ENCODE peak calls at places on chromosomes 5 and 9, in six cellular contexts. One of them, this sample, is unnamed.

GRCh38 chr9:13427587-13427986 is 148.1 kb upstream of the MPDZ start:
- DNase-seq in NCI-H2171 treated with DMSO at 0.1 percent for 48 hours: peak; percentile 62
- DNase-seq in GM04504: peak; percentile 5
- DNase-seq in breast epithelium: no peak
- DNase-seq in NCI-H2081: peak; percentile 83
- DNase-seq in CD4-positive, CD25-positive, alpha-beta regulatory T cell: no peak
- DNase-seq in this sample: peak; percentile 100

GRCh38 chr9:129895376-129896268 is 60.4 kb downstream of the USP20 start:
- DNase-seq in CD4-positive, CD25-positive, alpha-beta regulatory T cell: peak; percentile 65
- DNase-seq in NCI-H2171 treated with DMSO at 0.1 percent for 48 hours: no peak
- DNase-seq in breast epithelium: no peak
- DNase-seq in GM04504: no peak
- DNase-seq in NCI-H2081: no peak
- DNase-seq in this sample: no peak

GRCh38 chr5:151053796-151054490 is 26.9 kb downstream of the TNIP1 start:
- DNase-seq in NCI-H2081: no peak
- DNase-seq in breast epithelium: no peak
- DNase-seq in NCI-H2171 treated with DMSO at 0.1 percent for 48 hours: no peak
- DNase-seq in CD4-positive, CD25-positive, alpha-beta regulatory T cell: no peak
- DNase-seq in GM04504: no peak
- DNase-seq in this sample: no peak

GRCh38 chr9:2635922-2636321 is 14.3 kb downstream of the VLDLR start:
- DNase-seq in CD4-positive, CD25-positive, alpha-beta regulatory T cell: no peak
- DNase-seq in breast epithelium: no peak
- DNase-seq in NCI-H2081: no peak
- DNase-seq in NCI-H2171 treated with DMSO at 0.1 percent for 48 hours: no peak
- DNase-seq in GM04504: no peak
- DNase-seq in this sample: no peak

GRCh38 chr9:124384849-124385248 is 30.4 kb downstream of the PSMB7 start:
- DNase-seq in NCI-H2081: peak; percentile 67
- DNase-seq in GM04504: no peak
- DNase-seq in NCI-H2171 treated with DMSO at 0.1 percent for 48 hours: no peak
- DNase-seq in CD4-positive, CD25-positive, alpha-beta regulatory T cell: no peak
- DNase-seq in breast epithelium: no peak
- DNase-seq in this sample: no peak

GRCh38 chr5:124649548-124650501 is 96.6 kb downstream of the ZNF608 start:
- DNase-seq in GM04504: peak; percentile 81
- DNase-seq in NCI-H2171 treated with DMSO at 0.1 percent for 48 hours: peak; percentile 77
- DNase-seq in breast epithelium: peak; percentile 55
- DNase-seq in NCI-H2081: peak; percentile 97
- DNase-seq in CD4-positive, CD25-positive, alpha-beta regulatory T cell: peak; percentile 70
- DNase-seq in this sample: peak; percentile 18

GRCh38 chr5:90289837-90290236 is 119.7 kb downstream of the CETN3 start:
- DNase-seq in GM04504: no peak
- DNase-seq in NCI-H2171 treated with DMSO at 0.1 percent for 48 hours: no peak
- DNase-seq in CD4-positive, CD25-positive, alpha-beta regulatory T cell: no peak
- DNase-seq in NCI-H2081: no peak
- DNase-seq in breast epithelium: no peak
- DNase-seq in this sample: no peak

GRCh38 chr5:38576971-38577684 is 20.7 kb upstream of the LIFR start:
- DNase-seq in NCI-H2171 treated with DMSO at 0.1 percent for 48 hours: peak; percentile 57
- DNase-seq in NCI-H2081: no peak
- DNase-seq in GM04504: no peak
- DNase-seq in CD4-positive, CD25-positive, alpha-beta regulatory T cell: no peak
- DNase-seq in breast epithelium: no peak
- DNase-seq in this sample: no peak

GRCh38 chr5:93164690-93165089 is 416.3 kb downstream of the NR2F1-AS1 start:
- DNase-seq in NCI-H2081: no peak
- DNase-seq in NCI-H2171 treated with DMSO at 0.1 percent for 48 hours: no peak
- DNase-seq in CD4-positive, CD25-positive, alpha-beta regulatory T cell: no peak
- DNase-seq in GM04504: peak; percentile 78
- DNase-seq in breast epithelium: no peak
- DNase-seq in this sample: peak; percentile 71

GRCh38 chr5:148765061-148765460 is 61.4 kb upstream of the ADRB2 start:
- DNase-seq in NCI-H2171 treated with DMSO at 0.1 percent for 48 hours: no peak
- DNase-seq in GM04504: no peak
- DNase-seq in breast epithelium: no peak
- DNase-seq in CD4-positive, CD25-positive, alpha-beta regulatory T cell: no peak
- DNase-seq in NCI-H2081: no peak
- DNase-seq in this sample: no peak

GRCh38 chr9:132546148-132547051 is 36.0 kb upstream of the BARHL1 start:
- DNase-seq in GM04504: no peak
- DNase-seq in breast epithelium: no peak
- DNase-seq in CD4-positive, CD25-positive, alpha-beta regulatory T cell: no peak
- DNase-seq in NCI-H2171 treated with DMSO at 0.1 percent for 48 hours: peak; percentile 99
- DNase-seq in NCI-H2081: peak; percentile 92
- DNase-seq in this sample: peak; percentile 25

GRCh38 chr9:14312721-14313377 is 1.1 kb downstream of the NFIB start:
- DNase-seq in NCI-H2081: peak; percentile 59
- DNase-seq in NCI-H2171 treated with DMSO at 0.1 percent for 48 hours: peak; percentile 14
- DNase-seq in breast epithelium: peak; percentile 58
- DNase-seq in CD4-positive, CD25-positive, alpha-beta regulatory T cell: no peak
- DNase-seq in GM04504: no peak
- DNase-seq in this sample: no peak

GRCh38 chr5:126351138-126351537 is 72.1 kb upstream of the GRAMD2B start:
- DNase-seq in breast epithelium: no peak
- DNase-seq in GM04504: no peak
- DNase-seq in NCI-H2171 treated with DMSO at 0.1 percent for 48 hours: no peak
- DNase-seq in CD4-positive, CD25-positive, alpha-beta regulatory T cell: no peak
- DNase-seq in NCI-H2081: no peak
- DNase-seq in this sample: no peak

GRCh38 chr5:22918511-22918910 is 65.4 kb upstream of the CDH12 start:
- DNase-seq in GM04504: no peak
- DNase-seq in NCI-H2081: no peak
- DNase-seq in CD4-positive, CD25-positive, alpha-beta regulatory T cell: no peak
- DNase-seq in breast epithelium: no peak
- DNase-seq in NCI-H2171 treated with DMSO at 0.1 percent for 48 hours: no peak
- DNase-seq in this sample: no peak

GRCh38 chr5:138315751-138316278 is 15.8 kb downstream of the CDC25C start:
- DNase-seq in NCI-H2081: no peak
- DNase-seq in CD4-positive, CD25-positive, alpha-beta regulatory T cell: no peak
- DNase-seq in GM04504: no peak
- DNase-seq in breast epithelium: no peak
- DNase-seq in NCI-H2171 treated with DMSO at 0.1 percent for 48 hours: no peak
- DNase-seq in this sample: no peak

GRCh38 chr5:67577424-67577823 is 380.8 kb upstream of the CD180 start:
- DNase-seq in CD4-positive, CD25-positive, alpha-beta regulatory T cell: no peak
- DNase-seq in breast epithelium: no peak
- DNase-seq in NCI-H2171 treated with DMSO at 0.1 percent for 48 hours: no peak
- DNase-seq in GM04504: no peak
- DNase-seq in NCI-H2081: peak; percentile 68
- DNase-seq in this sample: no peak

GRCh38 chr9:132995121-132995420 is 16.6 kb downstream of the GFI1B start:
- DNase-seq in CD4-positive, CD25-positive, alpha-beta regulatory T cell: no peak
- DNase-seq in breast epithelium: no peak
- DNase-seq in NCI-H2171 treated with DMSO at 0.1 percent for 48 hours: no peak
- DNase-seq in NCI-H2081: no peak
- DNase-seq in GM04504: no peak
- DNase-seq in this sample: no peak

GRCh38 chr9:95891067-95891466 is 15.6 kb downstream of the ERCC6L2 start:
- DNase-seq in breast epithelium: no peak
- DNase-seq in GM04504: no peak
- DNase-seq in NCI-H2171 treated with DMSO at 0.1 percent for 48 hours: no peak
- DNase-seq in NCI-H2081: no peak
- DNase-seq in CD4-positive, CD25-positive, alpha-beta regulatory T cell: no peak
- DNase-seq in this sample: no peak

GRCh38 chr5:73215525-73215890 is 42.5 kb downstream of the TMEM174 start:
- DNase-seq in NCI-H2171 treated with DMSO at 0.1 percent for 48 hours: no peak
- DNase-seq in CD4-positive, CD25-positive, alpha-beta regulatory T cell: no peak
- DNase-seq in NCI-H2081: no peak
- DNase-seq in GM04504: no peak
- DNase-seq in breast epithelium: no peak
- DNase-seq in this sample: no peak

GRCh38 chr5:130871346-130872086 is 293.5 kb downstream of the HINT1 start:
- DNase-seq in NCI-H2171 treated with DMSO at 0.1 percent for 48 hours: peak; percentile 0
- DNase-seq in NCI-H2081: peak; percentile 0
- DNase-seq in CD4-positive, CD25-positive, alpha-beta regulatory T cell: peak; percentile 57
- DNase-seq in breast epithelium: no peak
- DNase-seq in GM04504: peak; percentile 60
- DNase-seq in this sample: peak; percentile 17

GRCh38 chr9:80928697-80929096 is 760.6 kb downstream of the TLE1 start:
- DNase-seq in breast epithelium: no peak
- DNase-seq in GM04504: no peak
- DNase-seq in NCI-H2081: no peak
- DNase-seq in NCI-H2171 treated with DMSO at 0.1 percent for 48 hours: no peak
- DNase-seq in CD4-positive, CD25-positive, alpha-beta regulatory T cell: no peak
- DNase-seq in this sample: no peak

GRCh38 chr5:32578362-32578761 is 7.0 kb upstream of the SUB1 start:
- DNase-seq in NCI-H2171 treated with DMSO at 0.1 percent for 48 hours: no peak
- DNase-seq in breast epithelium: no peak
- DNase-seq in CD4-positive, CD25-positive, alpha-beta regulatory T cell: no peak
- DNase-seq in NCI-H2081: no peak
- DNase-seq in GM04504: no peak
- DNase-seq in this sample: no peak

GRCh38 chr9:97740848-97741821 is 44.0 kb upstream of the XPA start:
- DNase-seq in GM04504: no peak
- DNase-seq in CD4-positive, CD25-positive, alpha-beta regulatory T cell: peak; percentile 6
- DNase-seq in breast epithelium: peak; percentile 37
- DNase-seq in NCI-H2081: no peak
- DNase-seq in NCI-H2171 treated with DMSO at 0.1 percent for 48 hours: peak; percentile 64
- DNase-seq in this sample: no peak

GRCh38 chr9:8188720-8189407 is 389.3 kb upstream of the DMAC1 start:
- DNase-seq in breast epithelium: no peak
- DNase-seq in NCI-H2171 treated with DMSO at 0.1 percent for 48 hours: no peak
- DNase-seq in CD4-positive, CD25-positive, alpha-beta regulatory T cell: no peak
- DNase-seq in GM04504: no peak
- DNase-seq in NCI-H2081: peak; percentile 81
- DNase-seq in this sample: peak; percentile 59

GRCh38 chr5:69512740-69513260 is 20.2 kb downstream of the OCLN start:
- DNase-seq in GM04504: peak; percentile 32
- DNase-seq in NCI-H2171 treated with DMSO at 0.1 percent for 48 hours: no peak
- DNase-seq in CD4-positive, CD25-positive, alpha-beta regulatory T cell: no peak
- DNase-seq in NCI-H2081: no peak
- DNase-seq in breast epithelium: no peak
- DNase-seq in this sample: no peak

GRCh38 chr9:114158482-114159130 is 3.3 kb downstream of the COL27A1 start:
- DNase-seq in GM04504: no peak
- DNase-seq in breast epithelium: no peak
- DNase-seq in NCI-H2171 treated with DMSO at 0.1 percent for 48 hours: no peak
- DNase-seq in CD4-positive, CD25-positive, alpha-beta regulatory T cell: no peak
- DNase-seq in NCI-H2081: no peak
- DNase-seq in this sample: no peak

GRCh38 chr9:95874989-95875304 is 544 bp upstream of the ERCC6L2 start:
- DNase-seq in breast epithelium: peak; percentile 40
- DNase-seq in NCI-H2081: peak; percentile 34
- DNase-seq in GM04504: no peak
- DNase-seq in NCI-H2171 treated with DMSO at 0.1 percent for 48 hours: peak; percentile 56
- DNase-seq in CD4-positive, CD25-positive, alpha-beta regulatory T cell: peak; percentile 64
- DNase-seq in this sample: no peak

GRCh38 chr5:14211818-14212799 is 69.0 kb downstream of the TRIO start:
- DNase-seq in CD4-positive, CD25-positive, alpha-beta regulatory T cell: no peak
- DNase-seq in NCI-H2171 treated with DMSO at 0.1 percent for 48 hours: no peak
- DNase-seq in breast epithelium: no peak
- DNase-seq in GM04504: no peak
- DNase-seq in NCI-H2081: no peak
- DNase-seq in this sample: no peak

GRCh38 chr9:93577045-93577939 is 908 bp downstream of the PHF2 start:
- DNase-seq in NCI-H2081: no peak
- DNase-seq in breast epithelium: peak; percentile 57
- DNase-seq in NCI-H2171 treated with DMSO at 0.1 percent for 48 hours: no peak
- DNase-seq in GM04504: no peak
- DNase-seq in CD4-positive, CD25-positive, alpha-beta regulatory T cell: no peak
- DNase-seq in this sample: no peak

GRCh38 chr9:875119-875962 is 33.8 kb downstream of the DMRT1 start:
- DNase-seq in breast epithelium: no peak
- DNase-seq in NCI-H2081: no peak
- DNase-seq in GM04504: no peak
- DNase-seq in CD4-positive, CD25-positive, alpha-beta regulatory T cell: no peak
- DNase-seq in NCI-H2171 treated with DMSO at 0.1 percent for 48 hours: no peak
- DNase-seq in this sample: no peak

GRCh38 chr9:134989206-134990065 is 71.7 kb upstream of the FCN1 start:
- DNase-seq in NCI-H2081: no peak
- DNase-seq in NCI-H2171 treated with DMSO at 0.1 percent for 48 hours: no peak
- DNase-seq in GM04504: no peak
- DNase-seq in breast epithelium: no peak
- DNase-seq in CD4-positive, CD25-positive, alpha-beta regulatory T cell: no peak
- DNase-seq in this sample: no peak

GRCh38 chr5:78637468-78637867 is 11.1 kb downstream of the LHFPL2 start:
- DNase-seq in GM04504: no peak
- DNase-seq in breast epithelium: no peak
- DNase-seq in CD4-positive, CD25-positive, alpha-beta regulatory T cell: no peak
- DNase-seq in NCI-H2171 treated with DMSO at 0.1 percent for 48 hours: no peak
- DNase-seq in NCI-H2081: no peak
- DNase-seq in this sample: no peak

GRCh38 chr9:3241290-3241689 is 284.5 kb downstream of the RFX3 start:
- DNase-seq in CD4-positive, CD25-positive, alpha-beta regulatory T cell: no peak
- DNase-seq in NCI-H2171 treated with DMSO at 0.1 percent for 48 hours: no peak
- DNase-seq in breast epithelium: no peak
- DNase-seq in GM04504: no peak
- DNase-seq in NCI-H2081: no peak
- DNase-seq in this sample: no peak

GRCh38 chr5:42514759-42515158 is 91.5 kb downstream of the GHR start:
- DNase-seq in breast epithelium: no peak
- DNase-seq in NCI-H2171 treated with DMSO at 0.1 percent for 48 hours: no peak
- DNase-seq in NCI-H2081: no peak
- DNase-seq in GM04504: no peak
- DNase-seq in CD4-positive, CD25-positive, alpha-beta regulatory T cell: no peak
- DNase-seq in this sample: no peak

GRCh38 chr5:114176356-114176755 is 185.5 kb upstream of the KCNN2 start:
- DNase-seq in NCI-H2171 treated with DMSO at 0.1 percent for 48 hours: no peak
- DNase-seq in breast epithelium: no peak
- DNase-seq in NCI-H2081: no peak
- DNase-seq in CD4-positive, CD25-positive, alpha-beta regulatory T cell: no peak
- DNase-seq in GM04504: no peak
- DNase-seq in this sample: no peak